ENCODE peak calls at places on chromosomes 6 and 20, in five cellular contexts. Q is astrocyte, N is fibroblast of lung, V is heart right ventricle, P is uterus. A is an unnamed sample. For H3K27me3, the result is how much of the 10 kb centered on the place peaks cover.

GRCh38 chr20:8389381-8390368 is 257.6 kb downstream of the PLCB1 start:
- DNase-seq in Q (peak), N (peak), V (no peak), P (no peak), A (no peak)

GRCh38 chr6:80196914-80197313 is 90.4 kb downstream of the BCKDHB start:
- DNase-seq in Q (no peak), N (no peak), V (no peak), P (no peak), A (no peak)

GRCh38 chr6:117677553-117678131 is 2.4 kb downstream of the NUS1 start:
- DNase-seq in Q (peak), N (peak), V (no peak), P (no peak), A (no peak)

GRCh38 chr6:138087549-138087948 is 19.7 kb downstream of the PERP start:
- DNase-seq in Q (peak), N (no peak), V (no peak), P (no peak), A (no peak)

GRCh38 chr6:42915737-42916136 is at the start of gene PTCRA:
- DNase-seq in Q (no peak), N (no peak), V (no peak), P (no peak), A (no peak)

GRCh38 chr20:52800734-52801627 is 171.2 kb upstream of the TSHZ2 start:
- DNase-seq in Q (no peak), N (no peak), V (no peak), P (no peak), A (no peak)

GRCh38 chr6:129236110-129236509 is 353.2 kb downstream of the LAMA2 start:
- DNase-seq in Q (no peak), N (peak), V (no peak), P (no peak), A (no peak)

GRCh38 chr6:16472349-16473069 is 234.1 kb downstream of the GMPR start:
- DNase-seq in Q (peak), N (peak), V (no peak), P (no peak), A (no peak)

GRCh38 chr6:610882-611281 is 46.0 kb downstream of the HUS1B start:
- DNase-seq in Q (no peak), N (peak), V (no peak), P (no peak), A (no peak)

GRCh38 chr20:61875221-61875885 is 190.3 kb downstream of the TAF4 start:
- DNase-seq in Q (no peak), N (no peak), V (no peak), P (no peak), A (no peak)

GRCh38 chr6:69294407-69294806 is 502.4 kb downstream of the LMBRD1 start:
- DNase-seq in Q (no peak), N (no peak), V (no peak), P (no peak), A (no peak)

DNA sequence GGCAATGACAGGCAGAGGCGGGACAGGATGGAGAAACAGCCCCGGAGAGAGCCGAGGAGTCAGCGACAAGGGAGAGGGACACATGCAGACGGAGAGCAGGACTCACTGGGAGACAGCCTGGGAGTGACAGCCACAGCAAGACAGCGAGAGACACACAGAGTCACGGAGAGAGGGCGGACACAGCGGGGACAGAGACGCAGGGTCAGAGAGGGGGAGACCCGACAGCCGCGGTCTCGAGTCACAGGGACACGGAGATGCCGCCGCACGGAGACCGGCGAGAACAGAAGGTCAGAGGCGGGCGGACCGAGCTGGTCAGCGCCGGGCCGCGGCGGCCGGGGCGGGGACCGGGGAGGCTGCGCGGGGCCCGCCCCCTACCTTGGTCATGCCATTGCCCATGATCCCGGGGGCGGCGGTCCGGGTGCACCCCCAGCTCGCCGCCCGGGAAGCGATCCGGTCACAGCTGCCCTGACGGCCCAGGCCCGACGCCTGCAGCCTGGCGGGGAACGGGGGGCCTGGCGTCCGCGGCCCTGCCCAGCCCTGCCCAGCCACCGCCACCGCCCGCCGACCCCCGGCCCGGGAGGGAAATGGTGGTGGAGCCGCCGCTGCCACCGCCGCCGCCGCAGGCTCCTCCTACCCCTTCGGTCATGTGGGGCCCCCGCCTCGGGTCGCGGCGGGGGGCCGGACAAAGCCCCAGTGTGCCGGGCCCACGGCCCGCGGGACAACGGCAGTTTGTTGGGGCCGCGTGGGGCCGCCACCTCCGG is at the start of the genes DUSP15 and TTLL9:
- DNase-seq in Q (no peak), N (no peak), V (peak), P (no peak), A (no peak)
- H3K4me3 ChIP-seq in Q (peak), N (peak), V (peak), P (peak), A (peak)

GRCh38 chr6:32794510-32794909 is 22.3 kb downstream of the HLA-DOB start:
- DNase-seq in Q (no peak), N (no peak), V (no peak), P (no peak), A (no peak)
- H3K27me3 ChIP-seq in Q (under half), N (under half), V (half or more), P (under half), A (under half)

DNA sequence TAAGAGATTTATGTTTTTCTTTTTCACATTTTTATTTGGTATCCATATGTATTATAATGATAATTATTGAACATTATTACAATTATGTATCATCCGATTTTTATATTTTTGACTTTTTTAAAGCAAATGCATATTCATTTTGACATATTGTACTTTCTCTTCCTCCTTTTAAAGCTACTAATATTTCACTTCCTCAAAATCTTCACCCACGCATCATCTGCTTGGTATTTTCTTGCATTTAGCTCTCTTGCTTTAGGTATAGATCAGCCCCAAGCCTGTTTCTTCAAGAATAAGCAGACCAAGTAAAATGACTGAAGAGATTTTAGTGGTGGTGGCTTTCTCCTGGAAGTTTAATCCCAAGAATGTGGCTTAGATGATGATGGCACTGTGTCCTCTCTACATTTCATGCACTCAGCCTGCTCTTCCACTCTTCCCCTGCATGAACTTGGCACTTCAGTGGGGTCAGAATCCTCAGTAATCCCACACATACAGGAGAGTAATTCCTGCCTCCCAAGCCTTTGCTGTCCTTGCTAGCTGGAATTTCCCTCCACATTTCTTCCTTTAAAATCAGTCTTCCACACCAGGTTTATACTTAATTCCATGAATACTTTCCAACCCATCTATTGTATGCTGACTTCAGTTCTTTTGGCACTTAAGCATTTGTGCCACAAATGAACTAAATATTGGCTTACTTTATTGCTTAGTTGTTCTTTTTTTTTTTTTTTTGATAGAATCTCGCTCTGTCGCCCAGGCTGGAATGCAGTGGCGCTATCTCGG is 8.2 kb downstream of the NCOA7 start:
- DNase-seq in Q (peak), N (no peak), V (no peak), P (no peak), A (no peak)
- H3K4me3 ChIP-seq in Q (no peak), N (no peak), V (no peak), P (no peak), A (no peak)

DNA sequence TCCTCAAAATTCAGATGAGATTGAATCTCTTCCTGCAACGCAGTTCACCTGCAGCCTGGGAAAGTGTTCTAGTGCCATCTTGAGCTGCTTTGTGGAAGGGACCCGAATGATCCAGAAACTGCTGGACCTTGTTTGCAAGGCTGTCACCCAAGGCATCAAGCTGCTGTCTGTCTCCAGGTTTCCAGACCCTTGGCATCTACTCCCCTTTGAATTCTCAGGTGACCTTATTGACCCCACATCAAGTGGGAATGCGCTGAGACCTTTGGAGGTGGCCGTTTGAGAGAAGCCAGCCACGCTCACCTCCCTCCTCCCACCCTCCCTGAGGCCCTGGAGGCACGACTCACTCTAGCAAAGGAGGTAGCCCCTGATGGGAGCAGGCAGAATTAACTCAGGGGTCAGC is 112.5 kb downstream of the EDN3 start:
- DNase-seq in Q (no peak), N (no peak), V (no peak), P (no peak), A (no peak)
- H3K27me3 ChIP-seq in Q (under half), N (under half), V (half or more), P (under half), A (under half)

GRCh38 chr6:168440520-168441433 is at the start of gene SMOC2:
- DNase-seq in Q (no peak), N (no peak), V (peak), P (peak), A (no peak)
- H3K4me3 ChIP-seq in Q (no peak), N (no peak), V (peak), P (peak), A (no peak)

DNA sequence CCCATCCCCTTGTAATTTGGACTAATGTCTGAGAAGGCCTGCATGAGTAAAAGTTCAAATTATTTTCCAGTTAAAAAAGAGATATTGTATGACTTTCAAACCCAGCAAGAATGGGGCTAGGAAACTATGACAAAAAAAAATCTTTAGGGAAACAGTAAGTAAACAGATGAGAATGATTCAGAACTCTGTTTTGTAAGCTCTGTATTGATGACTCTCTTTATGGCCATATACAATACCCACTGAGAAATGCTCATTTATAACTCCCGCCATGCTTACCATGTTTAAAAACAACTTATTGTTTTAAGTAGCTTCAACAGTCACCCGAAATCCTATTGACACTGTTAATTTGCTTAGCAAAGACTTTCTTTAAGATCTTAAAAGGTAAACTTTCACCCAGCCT is 17.2 kb upstream of the PCK1 start:
- DNase-seq in Q (no peak), N (no peak), V (no peak), P (no peak), A (no peak)
- H3K27me3 ChIP-seq in Q (half or more), N (under half), V (under half), P (under half), A (under half)

DNA sequence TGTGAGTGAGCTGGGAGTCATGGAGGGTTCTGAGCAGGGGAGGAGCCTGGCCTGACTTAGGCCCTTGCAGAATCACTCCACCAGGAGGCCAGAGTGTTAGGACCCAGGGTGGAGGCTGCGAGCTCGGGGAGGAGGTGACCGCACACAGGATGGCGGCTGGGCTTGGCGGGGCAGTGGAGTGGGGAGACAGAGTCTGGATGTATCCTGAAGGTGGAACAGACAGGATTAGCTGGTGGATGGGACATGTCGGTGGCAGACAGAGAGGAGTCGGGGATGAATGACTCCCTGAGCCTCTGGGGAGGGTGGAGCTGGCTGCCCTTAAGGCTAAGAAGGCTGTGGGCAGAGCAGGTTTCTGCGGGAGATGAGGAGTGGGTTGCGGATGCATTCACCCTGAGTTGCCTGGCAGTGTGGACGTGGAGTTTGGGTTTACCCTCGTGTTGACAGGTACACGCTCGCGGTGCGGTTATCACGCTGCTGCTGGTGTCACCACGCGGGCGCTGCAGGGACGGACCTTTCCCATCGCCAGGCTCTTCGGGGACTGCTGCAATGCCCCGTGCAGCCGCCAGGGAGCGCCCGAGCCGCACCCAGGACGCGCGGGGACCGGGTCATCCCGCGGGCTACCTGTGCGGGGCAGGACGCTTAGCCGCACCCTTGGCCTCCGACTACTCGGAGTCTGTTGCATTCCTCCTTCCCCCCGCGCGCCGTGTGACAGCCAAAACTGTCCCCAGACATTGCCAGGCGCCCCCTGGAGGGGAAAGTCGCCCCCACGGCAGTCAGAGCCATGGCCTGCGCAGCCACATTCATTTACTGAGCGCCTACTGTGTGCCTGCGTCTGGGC is 43.0 kb upstream of the PTGIS start:
- DNase-seq in Q (no peak), N (no peak), V (peak), P (peak), A (no peak)
- H3K4me3 ChIP-seq in Q (no peak), N (peak), V (peak), P (no peak), A (peak)

DNA sequence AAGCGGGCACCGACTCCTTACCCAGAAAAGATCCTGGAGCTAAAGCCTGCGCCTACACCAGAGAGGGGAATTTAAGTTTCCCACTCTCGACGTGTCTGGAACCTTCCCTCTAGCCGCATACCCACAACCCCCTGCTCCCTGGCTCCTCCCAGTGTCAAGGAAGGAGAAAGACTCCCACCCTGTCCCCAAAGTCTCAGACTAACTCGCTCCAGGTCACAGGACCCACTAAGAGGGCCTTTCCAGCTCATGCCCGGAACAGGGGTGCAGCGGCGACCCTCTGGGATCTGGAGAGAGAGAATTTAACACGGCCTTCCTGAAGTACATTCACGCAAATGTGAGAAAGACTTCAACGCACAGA is 3.9 kb downstream of the LINC00237 start:
- DNase-seq in Q (no peak), N (no peak), V (no peak), P (no peak), A (no peak)
- H3K27me3 ChIP-seq in Q (half or more), N (half or more), V (half or more), P (half or more), A (half or more)

GRCh38 chr6:83308833-83309232 is 115.7 kb downstream of the RWDD2A start:
- DNase-seq in Q (no peak), N (no peak), V (no peak), P (no peak), A (no peak)
- H3K4me3 ChIP-seq in Q (no peak), N (no peak), V (no peak), P (no peak), A (no peak)

GRCh38 chr20:1801551-1801950 is 93.7 kb upstream of the SIRPA start:
- DNase-seq in Q (no peak), N (no peak), V (no peak), P (no peak), A (no peak)
- H3K27me3 ChIP-seq in Q (under half), N (under half), V (under half), P (under half), A (under half)